ENCODE peak calls at places on chromosome 7, in eight cellular contexts. J, D, F, S, T, W, Z and C are unnamed samples.

GRCh38 chr7:73900286-73900685 is 39.3 kb downstream of the TMEM270 start:
- DNase-seq in J (no peak), D (no peak), F (no peak), S (no peak), T (peak; percentile 29), W (peak; percentile 18), Z (no peak), C (peak; percentile 17)

GRCh38 chr7:2616973-2617709 is 14.6 kb upstream of the TTYH3 start:
- DNase-seq in J (no peak), D (no peak), F (no peak), S (no peak), T (no peak), W (peak; percentile 34), Z (no peak), C (no peak)

GRCh38 chr7:74372060-74372408 is 81.7 kb upstream of the GTF2IRD1 start:
- DNase-seq in J (no peak), D (no peak), F (no peak), S (no peak), T (no peak), W (no peak), Z (no peak), C (no peak)

GRCh38 chr7:24702674-24703235 is 54.5 kb downstream of the GSDME start:
- DNase-seq in J (no peak), D (no peak), F (no peak), S (no peak), T (peak; percentile 33), W (no peak), Z (no peak), C (no peak)

GRCh38 chr7:155357573-155358041 is 59.9 kb downstream of the INSIG1 start:
- DNase-seq in J (no peak), D (no peak), F (no peak), S (no peak), T (no peak), W (peak; percentile 13), Z (no peak), C (peak; percentile 53)

GRCh38 chr7:43937444-43937843 is 11.2 kb downstream of the UBE2D4 start:
- DNase-seq in J (no peak), D (no peak), F (no peak), S (no peak), T (no peak), W (no peak), Z (no peak), C (no peak)

GRCh38 chr7:46286957-46287356 is 365.9 kb upstream of the IGFBP3 start:
- DNase-seq in J (no peak), D (no peak), F (no peak), S (no peak), T (no peak), W (no peak), Z (no peak), C (no peak)

GRCh38 chr7:134462337-134462925 is 3.5 kb upstream of the AKR1B1 start:
- DNase-seq in J (no peak), D (no peak), F (no peak), S (no peak), T (peak; percentile 82), W (no peak), Z (no peak), C (peak; percentile 87)

GRCh38 chr7:30867483-30867882 is 44.2 kb upstream of the AQP1 start:
- DNase-seq in J (no peak), D (no peak), F (no peak), S (no peak), T (no peak), W (no peak), Z (no peak), C (no peak)

GRCh38 chr7:45598697-45599520 is 24.7 kb downstream of the ADCY1 start:
- DNase-seq in J (no peak), D (no peak), F (no peak), S (no peak), T (no peak), W (no peak), Z (no peak), C (no peak)

GRCh38 chr7:36844374-36844773 is 120.1 kb upstream of the AOAH start:
- DNase-seq in J (no peak), D (no peak), F (no peak), S (no peak), T (no peak), W (no peak), Z (no peak), C (no peak)

GRCh38 chr7:27203378-27203953 is 3.6 kb upstream of the HOXA13 start:
- DNase-seq in J (no peak), D (no peak), F (no peak), S (no peak), T (no peak), W (no peak), Z (no peak), C (no peak)

GRCh38 chr7:46169384-46169755 is 248.3 kb upstream of the IGFBP3 start:
- DNase-seq in J (no peak), D (no peak), F (no peak), S (no peak), T (no peak), W (no peak), Z (no peak), C (no peak)

GRCh38 chr7:98352621-98353020 is 48.3 kb downstream of the BAIAP2L1 start:
- DNase-seq in J (no peak), D (no peak), F (no peak), S (no peak), T (peak; percentile 84), W (no peak), Z (no peak), C (peak; percentile 86)

GRCh38 chr7:73851410-73852338 is 9.3 kb upstream of the TMEM270 start:
- DNase-seq in J (peak; percentile 84), D (peak; percentile 36), F (peak; percentile 73), S (peak; percentile 97), T (peak; percentile 97), W (no peak), Z (no peak), C (peak; percentile 98)

GRCh38 chr7:129845178-129845971 is 107.4 kb downstream of the UBE2H start:
- DNase-seq in J (no peak), D (no peak), F (no peak), S (no peak), T (peak; percentile 81), W (no peak), Z (no peak), C (peak; percentile 51)

GRCh38 chr7:14995774-14996173 is 93.2 kb upstream of the DGKB start:
- DNase-seq in J (no peak), D (no peak), F (no peak), S (no peak), T (peak; percentile 17), W (no peak), Z (no peak), C (peak; percentile 64)

GRCh38 chr7:93414574-93414973 is 159.9 kb downstream of the CALCR start:
- DNase-seq in J (no peak), D (no peak), F (no peak), S (no peak), T (no peak), W (no peak), Z (no peak), C (no peak)

GRCh38 chr7:135509589-135509838 is 388 bp downstream of the CNOT4 start:
- DNase-seq in J (no peak), D (no peak), F (no peak), S (peak; percentile 48), T (no peak), W (no peak), Z (no peak), C (peak; percentile 60)

GRCh38 chr7:92798517-92799249 is 37.7 kb downstream of the CDK6 start:
- DNase-seq in J (no peak), D (no peak), F (no peak), S (no peak), T (no peak), W (no peak), Z (no peak), C (no peak)

GRCh38 chr7:99622596-99622995 is 5.8 kb downstream of the ZSCAN25 start:
- DNase-seq in J (no peak), D (no peak), F (no peak), S (no peak), T (no peak), W (no peak), Z (no peak), C (no peak)

GRCh38 chr7:47901542-47901941 is 46.7 kb downstream of the PKD1L1 start:
- DNase-seq in J (no peak), D (no peak), F (no peak), S (no peak), T (peak; percentile 42), W (no peak), Z (no peak), C (peak; percentile 71)

GRCh38 chr7:104366390-104366789 is 38.0 kb downstream of the LHFPL3 start:
- DNase-seq in J (no peak), D (no peak), F (no peak), S (no peak), T (no peak), W (no peak), Z (no peak), C (no peak)

GRCh38 chr7:109616551-109617069 is 1046.9 kb downstream of the DNAJB9 start:
- DNase-seq in J (no peak), D (no peak), F (no peak), S (no peak), T (no peak), W (no peak), Z (no peak), C (no peak)

GRCh38 chr7:50466815-50467569 is 16.8 kb upstream of the FIGNL1 start:
- DNase-seq in J (no peak), D (no peak), F (no peak), S (no peak), T (no peak), W (no peak), Z (no peak), C (no peak)

GRCh38 chr7:104160375-104160774 is 47.4 kb downstream of the ORC5 start:
- DNase-seq in J (peak; percentile 36), D (no peak), F (peak; percentile 6), S (no peak), T (peak; percentile 44), W (no peak), Z (no peak), C (peak; percentile 52)